ENCODE peak calls at places on chromosomes 4 and X, in five cellular contexts. One of them, this sample, is unnamed.

GRCh38 chrX:51860679-51861078 is 32.7 kb upstream of the MAGED1 start:
- DNase-seq in HCT116: peak; percentile 18
- DNase-seq in H1: no peak
- DNase-seq in cardiac muscle cell: peak; percentile 63
- DNase-seq in epithelial cell of esophagus: peak; percentile 48
- DNase-seq in this sample: no peak

GRCh38 chr4:53721276-53721675 is 130.0 kb upstream of the LNX1 start:
- DNase-seq in HCT116: no peak
- DNase-seq in H1: no peak
- DNase-seq in cardiac muscle cell: no peak
- DNase-seq in epithelial cell of esophagus: no peak
- DNase-seq in this sample: no peak

GRCh38 chr4:38243385-38244053 is 283.3 kb downstream of the PTTG2 start:
- DNase-seq in HCT116: no peak
- DNase-seq in H1: no peak
- DNase-seq in cardiac muscle cell: peak; percentile 23
- DNase-seq in epithelial cell of esophagus: no peak
- DNase-seq in this sample: no peak

GRCh38 chr4:3311489-3312171 is 18.8 kb downstream of the RGS12 start:
- DNase-seq in HCT116: no peak
- DNase-seq in H1: no peak
- DNase-seq in cardiac muscle cell: no peak
- DNase-seq in epithelial cell of esophagus: peak; percentile 81
- DNase-seq in this sample: no peak

GRCh38 chr4:153409924-153410501 is 56.1 kb upstream of the TMEM131L start:
- DNase-seq in HCT116: no peak
- DNase-seq in H1: no peak
- DNase-seq in cardiac muscle cell: peak; percentile 4
- DNase-seq in epithelial cell of esophagus: no peak
- DNase-seq in this sample: no peak

GRCh38 chr4:175935016-175935661 is 123.1 kb upstream of the GPM6A start:
- DNase-seq in HCT116: peak; percentile 72
- DNase-seq in H1: no peak
- DNase-seq in cardiac muscle cell: no peak
- DNase-seq in epithelial cell of esophagus: peak; percentile 83
- DNase-seq in this sample: no peak

GRCh38 chr4:125483278-125483677 is 168.5 kb downstream of the FAT4 start:
- DNase-seq in HCT116: no peak
- DNase-seq in H1: no peak
- DNase-seq in cardiac muscle cell: peak; percentile 43
- DNase-seq in epithelial cell of esophagus: no peak
- DNase-seq in this sample: no peak

GRCh38 chr4:5142726-5143125 is 91.4 kb downstream of the STK32B start:
- DNase-seq in HCT116: peak; percentile 16
- DNase-seq in H1: no peak
- DNase-seq in cardiac muscle cell: peak; percentile 70
- DNase-seq in epithelial cell of esophagus: peak; percentile 34
- DNase-seq in this sample: no peak

GRCh38 chrX:112470551-112470950 is 209.2 kb downstream of the LHFPL1 start:
- DNase-seq in HCT116: no peak
- DNase-seq in H1: no peak
- DNase-seq in cardiac muscle cell: no peak
- DNase-seq in epithelial cell of esophagus: no peak
- DNase-seq in this sample: no peak

GRCh38 chrX:16185725-16186136 is 18.4 kb downstream of the MAGEB17 start:
- DNase-seq in HCT116: peak; percentile 54
- DNase-seq in H1: no peak
- DNase-seq in cardiac muscle cell: peak; percentile 65
- DNase-seq in epithelial cell of esophagus: peak; percentile 52
- DNase-seq in this sample: peak; percentile 36

GRCh38 chrX:23434356-23434884 is 99.8 kb downstream of the PTCHD1 start:
- DNase-seq in HCT116: no peak
- DNase-seq in H1: no peak
- DNase-seq in cardiac muscle cell: peak; percentile 94
- DNase-seq in epithelial cell of esophagus: peak; percentile 14
- DNase-seq in this sample: peak; percentile 68

GRCh38 chrX:11341274-11342256 is 48.4 kb downstream of the AMELX start:
- DNase-seq in HCT116: no peak
- DNase-seq in H1: no peak
- DNase-seq in cardiac muscle cell: peak; percentile 92
- DNase-seq in epithelial cell of esophagus: peak; percentile 83
- DNase-seq in this sample: peak; percentile 91

GRCh38 chr4:119113033-119113655 is 22.5 kb upstream of the MYOZ2 start:
- DNase-seq in HCT116: peak; percentile 26
- DNase-seq in H1: no peak
- DNase-seq in cardiac muscle cell: peak; percentile 92
- DNase-seq in epithelial cell of esophagus: peak; percentile 90
- DNase-seq in this sample: peak; percentile 95

GRCh38 chr4:118997601-118998000 is 108.9 kb downstream of the SYNPO2 start:
- DNase-seq in HCT116: no peak
- DNase-seq in H1: no peak
- DNase-seq in cardiac muscle cell: no peak
- DNase-seq in epithelial cell of esophagus: peak; percentile 68
- DNase-seq in this sample: no peak

GRCh38 chr4:108683479-108683878 is 33.1 kb downstream of the OSTC start:
- DNase-seq in HCT116: peak; percentile 15
- DNase-seq in H1: no peak
- DNase-seq in cardiac muscle cell: peak; percentile 50
- DNase-seq in epithelial cell of esophagus: peak; percentile 57
- DNase-seq in this sample: peak; percentile 18

GRCh38 chrX:131778269-131779218 is 234.7 kb downstream of the OR13H1 start:
- DNase-seq in HCT116: no peak
- DNase-seq in H1: no peak
- DNase-seq in cardiac muscle cell: no peak
- DNase-seq in epithelial cell of esophagus: no peak
- DNase-seq in this sample: no peak

GRCh38 chr4:114911141-114911540 is 202.3 kb downstream of the NDST4 start:
- DNase-seq in HCT116: no peak
- DNase-seq in H1: no peak
- DNase-seq in cardiac muscle cell: no peak
- DNase-seq in epithelial cell of esophagus: no peak
- DNase-seq in this sample: no peak

GRCh38 chr4:7843831-7844230 is 95.8 kb downstream of the AFAP1 start:
- DNase-seq in HCT116: no peak
- DNase-seq in H1: no peak
- DNase-seq in cardiac muscle cell: no peak
- DNase-seq in epithelial cell of esophagus: no peak
- DNase-seq in this sample: no peak

GRCh38 chr4:126405369-126405982 is 1090.7 kb downstream of the FAT4 start:
- DNase-seq in HCT116: no peak
- DNase-seq in H1: no peak
- DNase-seq in cardiac muscle cell: peak; percentile 65
- DNase-seq in epithelial cell of esophagus: peak; percentile 51
- DNase-seq in this sample: no peak

GRCh38 chr4:172758586-172759340 is 409.8 kb upstream of the GALNT7 start:
- DNase-seq in HCT116: no peak
- DNase-seq in H1: no peak
- DNase-seq in cardiac muscle cell: peak; percentile 13
- DNase-seq in epithelial cell of esophagus: peak; percentile 75
- DNase-seq in this sample: peak; percentile 41

GRCh38 chr4:183499389-183499788 is 5.5 kb upstream of the ING2 start:
- DNase-seq in HCT116: no peak
- DNase-seq in H1: no peak
- DNase-seq in cardiac muscle cell: no peak
- DNase-seq in epithelial cell of esophagus: peak; percentile 60
- DNase-seq in this sample: no peak

GRCh38 chrX:72041166-72041565 is 90.5 kb downstream of the RTL5 start:
- DNase-seq in HCT116: no peak
- DNase-seq in H1: no peak
- DNase-seq in cardiac muscle cell: no peak
- DNase-seq in epithelial cell of esophagus: no peak
- DNase-seq in this sample: no peak

GRCh38 chrX:16822723-16823122 is 36.5 kb downstream of the TXLNG start:
- DNase-seq in HCT116: no peak
- DNase-seq in H1: no peak
- DNase-seq in cardiac muscle cell: peak; percentile 76
- DNase-seq in epithelial cell of esophagus: peak; percentile 56
- DNase-seq in this sample: peak; percentile 27

GRCh38 chrX:65671286-65671685 is 3.8 kb downstream of the MSN start:
- DNase-seq in HCT116: no peak
- DNase-seq in H1: no peak
- DNase-seq in cardiac muscle cell: no peak
- DNase-seq in epithelial cell of esophagus: no peak
- DNase-seq in this sample: no peak

GRCh38 chrX:130114141-130114561 is 3.9 kb upstream of the ELF4 start:
- DNase-seq in HCT116: no peak
- DNase-seq in H1: no peak
- DNase-seq in cardiac muscle cell: no peak
- DNase-seq in epithelial cell of esophagus: peak; percentile 87
- DNase-seq in this sample: no peak

GRCh38 chr4:56910172-56910967 is 2.7 kb downstream of the REST start:
- DNase-seq in HCT116: no peak
- DNase-seq in H1: no peak
- DNase-seq in cardiac muscle cell: no peak
- DNase-seq in epithelial cell of esophagus: no peak
- DNase-seq in this sample: no peak

GRCh38 chr4:163367651-163368050 is 24.0 kb downstream of the NPY5R start:
- DNase-seq in HCT116: no peak
- DNase-seq in H1: no peak
- DNase-seq in cardiac muscle cell: peak; percentile 25
- DNase-seq in epithelial cell of esophagus: peak; percentile 22
- DNase-seq in this sample: no peak

GRCh38 chr4:20046931-20047677 is 204.6 kb upstream of the SLIT2 start:
- DNase-seq in HCT116: no peak
- DNase-seq in H1: no peak
- DNase-seq in cardiac muscle cell: peak; percentile 29
- DNase-seq in epithelial cell of esophagus: no peak
- DNase-seq in this sample: no peak
- H3K4me3 ChIP-seq in HCT116: no peak overlapping the region
- H3K4me3 ChIP-seq in H1: no peak overlapping the region
- H3K4me3 ChIP-seq in cardiac muscle cell: no peak overlapping the region
- H3K4me3 ChIP-seq in epithelial cell of esophagus: no peak overlapping the region
- H3K4me3 ChIP-seq in this sample: no peak overlapping the region

GRCh38 chr4:86939737-86940141 is 4.9 kb downstream of the AFF1 start:
- DNase-seq in HCT116: no peak
- DNase-seq in H1: no peak
- DNase-seq in cardiac muscle cell: no peak
- DNase-seq in epithelial cell of esophagus: no peak
- DNase-seq in this sample: no peak

GRCh38 chr4:86939123-86939522 is 4.3 kb downstream of the AFF1 start:
- DNase-seq in HCT116: no peak
- DNase-seq in H1: no peak
- DNase-seq in cardiac muscle cell: no peak
- DNase-seq in epithelial cell of esophagus: peak; percentile 67
- DNase-seq in this sample: no peak

GRCh38 chr4:86942185-86942666 is 7.4 kb downstream of the AFF1 start:
- DNase-seq in HCT116: no peak
- DNase-seq in H1: no peak
- DNase-seq in cardiac muscle cell: peak; percentile 54
- DNase-seq in epithelial cell of esophagus: peak; percentile 46
- DNase-seq in this sample: no peak

GRCh38 chr4:86940920-86941460 is 6.2 kb downstream of the AFF1 start:
- DNase-seq in HCT116: no peak
- DNase-seq in H1: no peak
- DNase-seq in cardiac muscle cell: no peak
- DNase-seq in epithelial cell of esophagus: no peak
- DNase-seq in this sample: no peak

GRCh38 chr4:86940176-86940575 is 5.4 kb downstream of the AFF1 start:
- DNase-seq in HCT116: no peak
- DNase-seq in H1: no peak
- DNase-seq in cardiac muscle cell: no peak
- DNase-seq in epithelial cell of esophagus: no peak
- DNase-seq in this sample: no peak
- H3K4me3 ChIP-seq in HCT116: no peak overlapping the region
- H3K4me3 ChIP-seq in H1: no peak overlapping the region
- H3K4me3 ChIP-seq in cardiac muscle cell: no peak overlapping the region
- H3K4me3 ChIP-seq in epithelial cell of esophagus: no peak overlapping the region
- H3K4me3 ChIP-seq in this sample: no peak overlapping the region

DNA sequence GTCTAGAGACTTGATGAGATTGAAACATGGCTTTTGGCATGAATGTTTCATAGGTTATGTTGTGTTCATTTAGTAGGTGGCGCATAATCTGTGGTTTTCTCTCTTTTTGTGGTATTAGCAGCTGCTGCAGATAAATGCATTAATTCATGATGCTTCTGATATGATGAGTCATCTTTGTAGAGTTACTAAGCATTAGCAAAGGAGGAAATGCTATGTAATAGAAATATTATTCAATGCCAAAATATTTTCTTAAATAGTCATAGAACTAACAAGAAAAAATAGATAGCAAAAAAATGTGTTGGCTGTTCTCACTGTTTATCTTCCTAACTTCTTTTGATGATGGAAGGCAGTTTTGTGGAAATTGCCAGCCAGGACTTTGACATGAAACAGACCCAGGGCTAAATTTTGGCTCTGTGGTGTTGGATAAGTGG is 3.6 kb downstream of the ZXDB start:
- DNase-seq in HCT116: no peak
- DNase-seq in H1: no peak
- DNase-seq in cardiac muscle cell: peak; percentile 83
- DNase-seq in epithelial cell of esophagus: peak; percentile 61
- DNase-seq in this sample: peak; percentile 51
- H3K4me3 ChIP-seq in HCT116: no peak overlapping the region
- H3K4me3 ChIP-seq in H1: no peak overlapping the region
- H3K4me3 ChIP-seq in cardiac muscle cell: no peak overlapping the region
- H3K4me3 ChIP-seq in epithelial cell of esophagus: peak overlapping the region; percentile 28
- H3K4me3 ChIP-seq in this sample: peak overlapping the region; percentile 26

GRCh38 chrX:101759000-101759399 is 99.3 kb upstream of the ARMCX2 start:
- DNase-seq in HCT116: peak; percentile 24
- DNase-seq in H1: peak; percentile 53
- DNase-seq in cardiac muscle cell: peak; percentile 45
- DNase-seq in epithelial cell of esophagus: peak; percentile 44
- DNase-seq in this sample: no peak
- H3K4me3 ChIP-seq in HCT116: no peak overlapping the region
- H3K4me3 ChIP-seq in H1: no peak overlapping the region
- H3K4me3 ChIP-seq in cardiac muscle cell: no peak overlapping the region
- H3K4me3 ChIP-seq in epithelial cell of esophagus: no peak overlapping the region
- H3K4me3 ChIP-seq in this sample: no peak overlapping the region

GRCh38 chrX:107654778-107655761 is 26.8 kb downstream of the PRPS1 start:
- DNase-seq in HCT116: peak; percentile 34
- DNase-seq in H1: peak; percentile 50
- DNase-seq in cardiac muscle cell: peak; percentile 75
- DNase-seq in epithelial cell of esophagus: peak; percentile 97
- DNase-seq in this sample: peak; percentile 70
- H3K4me3 ChIP-seq in HCT116: no peak overlapping the region
- H3K4me3 ChIP-seq in H1: no peak overlapping the region
- H3K4me3 ChIP-seq in cardiac muscle cell: no peak overlapping the region
- H3K4me3 ChIP-seq in epithelial cell of esophagus: peak overlapping the region; percentile 18
- H3K4me3 ChIP-seq in this sample: no peak overlapping the region

GRCh38 chr4:185915817-185916216 is 103.8 kb upstream of the SORBS2 start:
- DNase-seq in HCT116: no peak
- DNase-seq in H1: no peak
- DNase-seq in cardiac muscle cell: no peak
- DNase-seq in epithelial cell of esophagus: no peak
- DNase-seq in this sample: no peak
- H3K4me3 ChIP-seq in HCT116: no peak overlapping the region
- H3K4me3 ChIP-seq in H1: no peak overlapping the region
- H3K4me3 ChIP-seq in cardiac muscle cell: no peak overlapping the region
- H3K4me3 ChIP-seq in epithelial cell of esophagus: no peak overlapping the region
- H3K4me3 ChIP-seq in this sample: no peak overlapping the region

DNA sequence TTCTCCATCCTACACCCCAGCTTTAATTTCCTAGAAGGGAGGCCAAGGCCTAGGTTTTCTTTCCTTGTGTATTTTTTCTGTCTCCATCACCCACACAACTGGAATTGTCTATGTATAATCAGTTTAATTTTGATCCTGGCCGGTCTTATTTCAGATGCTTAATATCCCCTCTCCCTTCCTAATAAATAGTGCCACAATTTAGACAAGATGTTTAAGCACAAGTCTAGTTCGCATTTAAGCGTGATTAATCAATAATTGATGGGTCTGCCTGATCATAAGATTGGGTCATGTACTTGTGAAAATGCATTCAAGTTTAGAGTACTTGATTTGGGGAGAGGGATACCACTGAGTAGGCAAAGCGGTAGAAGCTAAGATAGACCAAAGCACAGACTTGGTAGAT is 2.4 kb downstream of the BMP2K start:
- DNase-seq in HCT116: no peak
- DNase-seq in H1: no peak
- DNase-seq in cardiac muscle cell: no peak
- DNase-seq in epithelial cell of esophagus: no peak
- DNase-seq in this sample: no peak
- H3K4me3 ChIP-seq in HCT116: no peak overlapping the region
- H3K4me3 ChIP-seq in H1: no peak overlapping the region
- H3K4me3 ChIP-seq in cardiac muscle cell: no peak overlapping the region
- H3K4me3 ChIP-seq in epithelial cell of esophagus: no peak overlapping the region
- H3K4me3 ChIP-seq in this sample: no peak overlapping the region